ENCODE peak calls at places on chromosomes 12 and 14, in four cellular contexts. One of them, this sample, is unnamed.
A peak's percentile ranks its signal among the peaks of the same experiment; 100 is the strongest.

GRCh38 chr12:50166776-50167025 is 468 bp downstream of the CERS5 start:
- DNase-seq in fibroblast of pulmonary artery: no peak
- DNase-seq in glutamatergic neuron: no peak
- DNase-seq in psoas muscle: peak; percentile 49
- DNase-seq in this sample: peak; percentile 75

GRCh38 chr12:105420046-105420445 is 89.6 kb downstream of the C12orf75 start:
- DNase-seq in fibroblast of pulmonary artery: no peak
- DNase-seq in glutamatergic neuron: no peak
- DNase-seq in psoas muscle: no peak
- DNase-seq in this sample: no peak

GRCh38 chr12:22105542-22105941 is 59.5 kb downstream of the CMAS start:
- DNase-seq in fibroblast of pulmonary artery: no peak
- DNase-seq in glutamatergic neuron: no peak
- DNase-seq in psoas muscle: no peak
- DNase-seq in this sample: no peak

GRCh38 chr12:112386726-112387125 is 4.5 kb upstream of the HECTD4 start:
- DNase-seq in fibroblast of pulmonary artery: peak; percentile 89
- DNase-seq in glutamatergic neuron: peak; percentile 65
- DNase-seq in psoas muscle: no peak
- DNase-seq in this sample: no peak

GRCh38 chr12:22573181-22573580 is 28.8 kb upstream of the C2CD5 start:
- DNase-seq in fibroblast of pulmonary artery: no peak
- DNase-seq in glutamatergic neuron: no peak
- DNase-seq in psoas muscle: no peak
- DNase-seq in this sample: no peak

GRCh38 chr14:89849931-89850330 is 104.6 kb downstream of the EFCAB11 start:
- DNase-seq in fibroblast of pulmonary artery: peak; percentile 51
- DNase-seq in glutamatergic neuron: no peak
- DNase-seq in psoas muscle: no peak
- DNase-seq in this sample: no peak

GRCh38 chr14:73241481-73242165 is 4.3 kb downstream of the PAPLN start:
- DNase-seq in fibroblast of pulmonary artery: no peak
- DNase-seq in glutamatergic neuron: no peak
- DNase-seq in psoas muscle: no peak
- DNase-seq in this sample: no peak

GRCh38 chr12:125249066-125249824 is 184.0 kb downstream of the AACS start:
- DNase-seq in fibroblast of pulmonary artery: no peak
- DNase-seq in glutamatergic neuron: no peak
- DNase-seq in psoas muscle: no peak
- DNase-seq in this sample: no peak

GRCh38 chr14:95493976-95494375 is 22.5 kb downstream of the SYNE3 start:
- DNase-seq in fibroblast of pulmonary artery: no peak
- DNase-seq in glutamatergic neuron: no peak
- DNase-seq in psoas muscle: no peak
- DNase-seq in this sample: no peak

GRCh38 chr12:58764100-58764953 is 156.0 kb downstream of the LRIG3 start:
- DNase-seq in fibroblast of pulmonary artery: peak; percentile 34
- DNase-seq in glutamatergic neuron: no peak
- DNase-seq in psoas muscle: no peak
- DNase-seq in this sample: no peak

GRCh38 chr12:91222746-91223145 is 40.1 kb upstream of the DCN start:
- DNase-seq in fibroblast of pulmonary artery: peak; percentile 85
- DNase-seq in glutamatergic neuron: no peak
- DNase-seq in psoas muscle: no peak
- DNase-seq in this sample: no peak

GRCh38 chr12:121330692-121331091 is 21.5 kb downstream of the ANAPC5 start:
- DNase-seq in fibroblast of pulmonary artery: no peak
- DNase-seq in glutamatergic neuron: no peak
- DNase-seq in psoas muscle: no peak
- DNase-seq in this sample: no peak

GRCh38 chr14:36605506-36605857 is 23.1 kb upstream of the NKX2-8 start:
- DNase-seq in fibroblast of pulmonary artery: peak; percentile 11
- DNase-seq in glutamatergic neuron: no peak
- DNase-seq in psoas muscle: no peak
- DNase-seq in this sample: no peak

GRCh38 chr12:114166360-114166759 is 200.2 kb upstream of the RBM19 start:
- DNase-seq in fibroblast of pulmonary artery: peak; percentile 68
- DNase-seq in glutamatergic neuron: peak; percentile 61
- DNase-seq in psoas muscle: no peak
- DNase-seq in this sample: no peak

GRCh38 chr12:131833896-131834641 is 5.9 kb downstream of the MMP17 start:
- DNase-seq in fibroblast of pulmonary artery: peak; percentile 39
- DNase-seq in glutamatergic neuron: peak; percentile 84
- DNase-seq in psoas muscle: no peak
- DNase-seq in this sample: no peak

GRCh38 chr14:88379706-88380343 is 5.6 kb upstream of the SPATA7 start:
- DNase-seq in fibroblast of pulmonary artery: no peak
- DNase-seq in glutamatergic neuron: no peak
- DNase-seq in psoas muscle: no peak
- DNase-seq in this sample: no peak

GRCh38 chr12:95083938-95084337 is 10.5 kb upstream of the NR2C1 start:
- DNase-seq in fibroblast of pulmonary artery: peak; percentile 85
- DNase-seq in glutamatergic neuron: no peak
- DNase-seq in psoas muscle: no peak
- DNase-seq in this sample: no peak

GRCh38 chr12:14756331-14757143 is 46.7 kb downstream of the WBP11 start:
- DNase-seq in fibroblast of pulmonary artery: peak; percentile 20
- DNase-seq in glutamatergic neuron: peak; percentile 40
- DNase-seq in psoas muscle: no peak
- DNase-seq in this sample: peak; percentile 49

GRCh38 chr14:50598765-50599164 is 38.8 kb downstream of the ATL1 start:
- DNase-seq in fibroblast of pulmonary artery: no peak
- DNase-seq in glutamatergic neuron: no peak
- DNase-seq in psoas muscle: no peak
- DNase-seq in this sample: no peak

GRCh38 chr12:15044461-15044860 is 71.6 kb downstream of the PDE6H start:
- DNase-seq in fibroblast of pulmonary artery: peak; percentile 27
- DNase-seq in glutamatergic neuron: no peak
- DNase-seq in psoas muscle: no peak
- DNase-seq in this sample: no peak

GRCh38 chr14:102840801-102841528 is 63.7 kb downstream of the TRAF3 start:
- DNase-seq in fibroblast of pulmonary artery: no peak
- DNase-seq in glutamatergic neuron: no peak
- DNase-seq in psoas muscle: no peak
- DNase-seq in this sample: no peak

GRCh38 chr14:102184678-102185040 is 45.0 kb downstream of the WDR20 start:
- DNase-seq in fibroblast of pulmonary artery: no peak
- DNase-seq in glutamatergic neuron: peak; percentile 41
- DNase-seq in psoas muscle: no peak
- DNase-seq in this sample: no peak

GRCh38 chr12:91133871-91134270 is 22.6 kb upstream of the LUM start:
- DNase-seq in fibroblast of pulmonary artery: peak; percentile 58
- DNase-seq in glutamatergic neuron: no peak
- DNase-seq in psoas muscle: no peak
- DNase-seq in this sample: no peak

GRCh38 chr12:67352682-67353081 is 83.5 kb downstream of the CAND1 start:
- DNase-seq in fibroblast of pulmonary artery: no peak
- DNase-seq in glutamatergic neuron: no peak
- DNase-seq in psoas muscle: no peak
- DNase-seq in this sample: no peak

GRCh38 chr14:69535230-69535848 is 39.3 kb downstream of the CCDC177 start:
- DNase-seq in fibroblast of pulmonary artery: peak; percentile 70
- DNase-seq in glutamatergic neuron: peak; percentile 71
- DNase-seq in psoas muscle: peak; percentile 30
- DNase-seq in this sample: no peak

GRCh38 chr14:75184447-75184846 is 8.0 kb upstream of the TMED10 start:
- DNase-seq in fibroblast of pulmonary artery: no peak
- DNase-seq in glutamatergic neuron: no peak
- DNase-seq in psoas muscle: no peak
- DNase-seq in this sample: no peak

GRCh38 chr14:24461336-24461735 is 18.8 kb upstream of the SDR39U1 start:
- DNase-seq in fibroblast of pulmonary artery: no peak
- DNase-seq in glutamatergic neuron: no peak
- DNase-seq in psoas muscle: no peak
- DNase-seq in this sample: no peak

GRCh38 chr12:10364839-10365681 is 24.8 kb downstream of the KLRK1 start:
- DNase-seq in fibroblast of pulmonary artery: peak; percentile 86
- DNase-seq in glutamatergic neuron: no peak
- DNase-seq in psoas muscle: peak; percentile 35
- DNase-seq in this sample: peak; percentile 52

GRCh38 chr14:68546839-68547238 is 246.0 kb downstream of the ZFP36L1 start:
- DNase-seq in fibroblast of pulmonary artery: peak; percentile 85
- DNase-seq in glutamatergic neuron: no peak
- DNase-seq in psoas muscle: no peak
- DNase-seq in this sample: no peak

GRCh38 chr14:60565211-60565610 is 56.3 kb downstream of the SIX6 start:
- DNase-seq in fibroblast of pulmonary artery: peak; percentile 71
- DNase-seq in glutamatergic neuron: no peak
- DNase-seq in psoas muscle: no peak
- DNase-seq in this sample: no peak

GRCh38 chr14:75310295-75311059 is 31.8 kb downstream of the FOS start:
- DNase-seq in fibroblast of pulmonary artery: peak; percentile 98
- DNase-seq in glutamatergic neuron: peak; percentile 75
- DNase-seq in psoas muscle: peak; percentile 84
- DNase-seq in this sample: peak; percentile 85

GRCh38 chr14:75577724-75578098 is 709 bp upstream of the FLVCR2 start:
- DNase-seq in fibroblast of pulmonary artery: peak; percentile 91
- DNase-seq in glutamatergic neuron: peak; percentile 83
- DNase-seq in psoas muscle: peak; percentile 88
- DNase-seq in this sample: peak; percentile 92

DNA sequence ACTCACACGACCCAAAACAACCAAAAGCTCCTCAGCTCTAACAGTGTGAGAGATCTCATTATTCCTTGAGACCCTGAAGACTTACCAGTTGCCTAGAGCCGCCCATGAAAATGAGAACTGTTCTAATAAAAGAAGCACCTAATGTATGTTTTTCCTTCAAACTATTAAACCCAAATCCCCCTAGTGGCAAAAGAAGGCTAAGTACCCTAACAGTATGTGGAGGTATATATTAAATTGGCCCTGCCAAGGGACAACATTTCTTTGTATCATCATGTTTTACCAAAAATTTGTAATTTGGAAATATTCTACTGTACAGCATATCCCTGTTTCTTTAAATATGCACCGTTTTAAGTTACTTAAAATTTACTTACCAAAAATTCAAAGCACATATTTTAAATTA is 38.0 kb upstream of the PPFIA2 start:
- DNase-seq in fibroblast of pulmonary artery: peak; percentile 25
- DNase-seq in glutamatergic neuron: no peak
- DNase-seq in psoas muscle: no peak
- DNase-seq in this sample: no peak
- TF ChIP-seq CTCF in fibroblast of pulmonary artery: peak; percentile 52
- TF ChIP-seq CTCF in glutamatergic neuron: peak; percentile 79
- TF ChIP-seq CTCF in psoas muscle: no peak
- TF ChIP-seq CTCF in this sample: no peak

GRCh38 chr12:26429070-26429691 is 233.8 kb downstream of the SSPN start:
- DNase-seq in fibroblast of pulmonary artery: no peak
- DNase-seq in glutamatergic neuron: no peak
- DNase-seq in psoas muscle: no peak
- DNase-seq in this sample: no peak

GRCh38 chr12:26428420-26428819 is 233.0 kb downstream of the SSPN start:
- DNase-seq in fibroblast of pulmonary artery: no peak
- DNase-seq in glutamatergic neuron: no peak
- DNase-seq in psoas muscle: no peak
- DNase-seq in this sample: no peak

GRCh38 chr12:26435005-26435404 is 239.6 kb downstream of the SSPN start:
- DNase-seq in fibroblast of pulmonary artery: no peak
- DNase-seq in glutamatergic neuron: no peak
- DNase-seq in psoas muscle: no peak
- DNase-seq in this sample: no peak

GRCh38 chr12:26431211-26431610 is 235.8 kb downstream of the SSPN start:
- DNase-seq in fibroblast of pulmonary artery: no peak
- DNase-seq in glutamatergic neuron: no peak
- DNase-seq in psoas muscle: no peak
- DNase-seq in this sample: no peak

GRCh38 chr12:26434299-26434915 is 239.0 kb downstream of the SSPN start:
- DNase-seq in fibroblast of pulmonary artery: peak; percentile 76
- DNase-seq in glutamatergic neuron: peak; percentile 34
- DNase-seq in psoas muscle: no peak
- DNase-seq in this sample: no peak
- TF ChIP-seq CTCF in fibroblast of pulmonary artery: peak; percentile 85
- TF ChIP-seq CTCF in glutamatergic neuron: peak; percentile 84
- TF ChIP-seq CTCF in psoas muscle: peak; percentile 72
- TF ChIP-seq CTCF in this sample: peak; percentile 61

GRCh38 chr12:123801573-123802178 is 39.6 kb downstream of the DNAH10 start:
- DNase-seq in fibroblast of pulmonary artery: peak; percentile 42
- DNase-seq in glutamatergic neuron: no peak
- DNase-seq in psoas muscle: no peak
- DNase-seq in this sample: no peak
- TF ChIP-seq CTCF in fibroblast of pulmonary artery: peak; percentile 44
- TF ChIP-seq CTCF in glutamatergic neuron: peak; percentile 37
- TF ChIP-seq CTCF in psoas muscle: peak; percentile 16
- TF ChIP-seq CTCF in this sample: no peak

GRCh38 chr12:85923767-85924331 is 49.8 kb downstream of the NTS start:
- DNase-seq in fibroblast of pulmonary artery: peak; percentile 61
- DNase-seq in glutamatergic neuron: no peak
- DNase-seq in psoas muscle: no peak
- DNase-seq in this sample: no peak

GRCh38 chr12:85920324-85920947 is 46.3 kb downstream of the NTS start:
- DNase-seq in fibroblast of pulmonary artery: peak; percentile 46
- DNase-seq in glutamatergic neuron: no peak
- DNase-seq in psoas muscle: no peak
- DNase-seq in this sample: no peak
- TF ChIP-seq CTCF in fibroblast of pulmonary artery: peak; percentile 54
- TF ChIP-seq CTCF in glutamatergic neuron: peak; percentile 93
- TF ChIP-seq CTCF in psoas muscle: peak; percentile 61
- TF ChIP-seq CTCF in this sample: peak; percentile 66

GRCh38 chr14:49134940-49135339 is 451.2 kb downstream of the RPS29 start:
- DNase-seq in fibroblast of pulmonary artery: no peak
- DNase-seq in glutamatergic neuron: no peak
- DNase-seq in psoas muscle: no peak
- DNase-seq in this sample: no peak
- TF ChIP-seq CTCF in fibroblast of pulmonary artery: no peak
- TF ChIP-seq CTCF in glutamatergic neuron: no peak
- TF ChIP-seq CTCF in psoas muscle: no peak
- TF ChIP-seq CTCF in this sample: peak; percentile 10

DNA sequence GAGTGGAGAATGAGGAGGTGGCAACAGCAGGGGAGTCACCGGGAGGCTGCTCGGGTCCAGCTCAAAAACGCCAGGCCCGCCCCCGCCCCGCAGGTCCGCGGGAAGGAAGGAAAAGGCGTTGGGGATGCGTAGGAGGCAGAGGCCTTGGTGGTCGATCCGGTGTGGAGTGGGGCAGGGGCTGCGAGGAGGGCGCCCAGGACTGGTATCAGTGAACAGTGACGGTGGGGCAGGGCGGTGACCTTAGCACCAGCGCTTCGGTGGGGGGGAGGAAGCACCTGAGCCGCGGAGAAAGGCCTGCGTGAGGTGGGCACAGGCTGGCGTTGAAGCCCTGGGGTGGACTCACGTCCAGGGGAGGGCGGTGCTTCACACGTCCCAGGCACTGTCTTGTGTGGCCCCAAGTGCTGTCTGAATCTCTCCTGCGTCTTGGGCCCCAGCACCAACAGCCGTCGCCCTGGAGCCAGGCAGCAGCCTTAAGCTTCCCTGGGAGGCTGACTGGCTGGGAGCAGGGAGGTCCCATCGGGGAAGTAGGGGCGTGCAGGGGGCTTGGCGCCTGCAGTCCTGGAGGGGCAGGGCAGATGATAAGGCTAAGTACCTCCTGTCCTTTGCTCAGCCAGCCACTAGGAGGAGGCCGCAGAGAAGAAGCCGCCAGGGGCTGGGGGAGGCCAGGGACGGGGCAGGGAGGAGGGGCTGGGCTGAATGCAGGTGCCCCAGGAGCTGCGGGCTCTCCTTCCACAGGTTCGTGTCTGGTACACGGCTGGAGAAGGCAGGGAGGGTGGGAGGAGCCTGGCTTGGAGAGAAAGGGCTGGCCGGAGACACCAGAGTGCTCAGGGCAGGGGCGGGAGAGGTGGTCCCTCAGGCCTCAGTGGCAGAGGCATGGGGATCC is 26.5 kb downstream of the ZBTB42 start:
- DNase-seq in fibroblast of pulmonary artery: peak; percentile 35
- DNase-seq in glutamatergic neuron: peak; percentile 80
- DNase-seq in psoas muscle: no peak
- DNase-seq in this sample: peak; percentile 65
- TF ChIP-seq CTCF in fibroblast of pulmonary artery: peak; percentile 47
- TF ChIP-seq CTCF in glutamatergic neuron: peak; percentile 80
- TF ChIP-seq CTCF in psoas muscle: peak; percentile 23
- TF ChIP-seq CTCF in this sample: peak; percentile 43

This sample was measured in lower lobe of right lung.